ENCODE peak calls at places on chromosomes 5 and 9, in five cellular contexts. One of them, this sample, is unnamed.

GRCh38 chr5:13831236-13831810 is 113.2 kb downstream of the DNAH5 start:
- DNase-seq in astrocyte: peak
- DNase-seq in pancreas: no peak
- DNase-seq in psoas muscle: no peak
- DNase-seq in fibroblast of lung: peak
- DNase-seq in this sample: no peak

GRCh38 chr5:69083412-69083811 is 10.4 kb upstream of the SLC30A5 start:
- DNase-seq in astrocyte: no peak
- DNase-seq in pancreas: peak
- DNase-seq in psoas muscle: no peak
- DNase-seq in fibroblast of lung: no peak
- DNase-seq in this sample: no peak

GRCh38 chr5:160472482-160472881 is 50.8 kb downstream of the PTTG1 start:
- DNase-seq in astrocyte: no peak
- DNase-seq in pancreas: no peak
- DNase-seq in psoas muscle: no peak
- DNase-seq in fibroblast of lung: no peak
- DNase-seq in this sample: no peak

GRCh38 chr5:38538161-38538560 is 18.3 kb downstream of the LIFR start:
- DNase-seq in astrocyte: no peak
- DNase-seq in pancreas: no peak
- DNase-seq in psoas muscle: no peak
- DNase-seq in fibroblast of lung: no peak
- DNase-seq in this sample: no peak

GRCh38 chr5:126542441-126542840 is 52.6 kb downstream of the ALDH7A1 start:
- DNase-seq in astrocyte: no peak
- DNase-seq in pancreas: no peak
- DNase-seq in psoas muscle: no peak
- DNase-seq in fibroblast of lung: no peak
- DNase-seq in this sample: no peak

GRCh38 chr9:38682713-38683112 is 37.2 kb downstream of the FAM240B start:
- DNase-seq in astrocyte: peak
- DNase-seq in pancreas: no peak
- DNase-seq in psoas muscle: no peak
- DNase-seq in fibroblast of lung: peak
- DNase-seq in this sample: no peak

GRCh38 chr5:7794301-7794700 is 56.6 kb downstream of the CFAP90 start:
- DNase-seq in astrocyte: no peak
- DNase-seq in pancreas: no peak
- DNase-seq in psoas muscle: no peak
- DNase-seq in fibroblast of lung: no peak
- DNase-seq in this sample: no peak

GRCh38 chr9:132144708-132145365 is 17.0 kb upstream of the NTNG2 start:
- DNase-seq in astrocyte: peak
- DNase-seq in pancreas: no peak
- DNase-seq in psoas muscle: no peak
- DNase-seq in fibroblast of lung: peak
- DNase-seq in this sample: no peak

GRCh38 chr9:28121353-28121752 is 548.1 kb upstream of the C9orf72 start:
- DNase-seq in astrocyte: no peak
- DNase-seq in pancreas: no peak
- DNase-seq in psoas muscle: no peak
- DNase-seq in fibroblast of lung: no peak
- DNase-seq in this sample: no peak

GRCh38 chr5:132853323-132853722 is 12.9 kb downstream of the GDF9 start:
- DNase-seq in astrocyte: no peak
- DNase-seq in pancreas: no peak
- DNase-seq in psoas muscle: no peak
- DNase-seq in fibroblast of lung: no peak
- DNase-seq in this sample: no peak

GRCh38 chr9:94952553-94953373 is 226.3 kb downstream of the AOPEP start:
- DNase-seq in astrocyte: no peak
- DNase-seq in pancreas: no peak
- DNase-seq in psoas muscle: no peak
- DNase-seq in fibroblast of lung: peak
- DNase-seq in this sample: no peak
- H3K27ac ChIP-seq in astrocyte: no peak
- H3K27ac ChIP-seq in pancreas: peak
- H3K27ac ChIP-seq in psoas muscle: peak
- H3K27ac ChIP-seq in fibroblast of lung: no peak
- H3K27ac ChIP-seq in this sample: peak

GRCh38 chr5:158739941-158740340 is 359.8 kb downstream of the EBF1 start:
- DNase-seq in astrocyte: no peak
- DNase-seq in pancreas: no peak
- DNase-seq in psoas muscle: no peak
- DNase-seq in fibroblast of lung: no peak
- DNase-seq in this sample: no peak
- TF ChIP-seq CTCF in astrocyte: no peak
- TF ChIP-seq CTCF in pancreas: no peak
- TF ChIP-seq CTCF in psoas muscle: peak
- TF ChIP-seq CTCF in fibroblast of lung: peak
- TF ChIP-seq CTCF in this sample: no peak

DNA sequence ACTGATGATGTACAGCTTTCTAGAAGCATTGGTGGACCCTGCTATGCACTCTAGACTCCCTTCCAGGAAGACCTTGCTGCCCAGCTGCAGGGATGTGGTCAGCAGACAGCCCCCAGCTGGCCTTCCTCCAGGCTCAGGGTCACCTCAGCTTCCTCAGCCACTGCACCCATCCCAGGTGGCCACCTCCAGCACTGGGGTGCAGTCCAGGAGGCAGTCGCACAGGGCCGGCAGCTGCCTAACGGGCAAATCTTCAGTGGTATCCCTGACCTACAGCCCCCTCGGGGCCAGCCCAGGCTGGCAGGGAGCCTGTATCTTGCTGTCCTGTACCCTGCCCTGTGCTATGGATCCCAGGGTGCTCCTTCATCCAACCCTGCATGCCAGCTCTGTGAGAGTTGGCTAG is 81.8 kb downstream of the GADD45G start:
- DNase-seq in astrocyte: no peak
- DNase-seq in pancreas: peak
- DNase-seq in psoas muscle: no peak
- DNase-seq in fibroblast of lung: no peak
- DNase-seq in this sample: no peak
- H3K27ac ChIP-seq in astrocyte: no peak
- H3K27ac ChIP-seq in pancreas: peak
- H3K27ac ChIP-seq in psoas muscle: no peak
- H3K27ac ChIP-seq in fibroblast of lung: no peak
- H3K27ac ChIP-seq in this sample: no peak

DNA sequence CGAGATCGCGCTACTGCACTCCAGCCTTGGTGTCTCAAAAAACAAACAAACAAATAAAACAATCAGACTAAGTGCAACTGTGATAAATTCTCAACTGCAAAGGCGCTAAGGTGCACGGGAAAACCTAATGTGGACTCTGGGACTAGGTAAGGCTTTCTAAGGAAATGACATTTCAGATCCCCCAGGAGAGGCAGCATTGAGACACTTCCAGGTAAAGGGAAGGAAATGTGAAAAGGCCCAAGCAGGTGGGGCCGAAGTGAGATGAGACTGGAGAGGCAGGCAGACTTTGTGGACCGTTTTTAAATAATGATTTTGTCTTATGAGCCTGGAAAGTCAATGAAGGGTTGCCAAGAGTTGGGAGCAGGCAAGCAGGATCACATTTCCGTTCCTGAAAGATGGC is 1.9 kb upstream of the APBA1 start:
- DNase-seq in astrocyte: no peak
- DNase-seq in pancreas: no peak
- DNase-seq in psoas muscle: no peak
- DNase-seq in fibroblast of lung: peak
- DNase-seq in this sample: no peak
- TF ChIP-seq CTCF in astrocyte: no peak
- TF ChIP-seq CTCF in pancreas: no peak
- TF ChIP-seq CTCF in psoas muscle: no peak
- TF ChIP-seq CTCF in fibroblast of lung: no peak
- TF ChIP-seq CTCF in this sample: no peak

GRCh38 chr9:297795-298119 is 83.1 kb downstream of the DOCK8 start:
- DNase-seq in astrocyte: no peak
- DNase-seq in pancreas: no peak
- DNase-seq in psoas muscle: no peak
- DNase-seq in fibroblast of lung: no peak
- DNase-seq in this sample: no peak

GRCh38 chr9:292915-293314 is 78.2 kb downstream of the DOCK8 start:
- DNase-seq in astrocyte: no peak
- DNase-seq in pancreas: no peak
- DNase-seq in psoas muscle: no peak
- DNase-seq in fibroblast of lung: no peak
- DNase-seq in this sample: no peak

DNA sequence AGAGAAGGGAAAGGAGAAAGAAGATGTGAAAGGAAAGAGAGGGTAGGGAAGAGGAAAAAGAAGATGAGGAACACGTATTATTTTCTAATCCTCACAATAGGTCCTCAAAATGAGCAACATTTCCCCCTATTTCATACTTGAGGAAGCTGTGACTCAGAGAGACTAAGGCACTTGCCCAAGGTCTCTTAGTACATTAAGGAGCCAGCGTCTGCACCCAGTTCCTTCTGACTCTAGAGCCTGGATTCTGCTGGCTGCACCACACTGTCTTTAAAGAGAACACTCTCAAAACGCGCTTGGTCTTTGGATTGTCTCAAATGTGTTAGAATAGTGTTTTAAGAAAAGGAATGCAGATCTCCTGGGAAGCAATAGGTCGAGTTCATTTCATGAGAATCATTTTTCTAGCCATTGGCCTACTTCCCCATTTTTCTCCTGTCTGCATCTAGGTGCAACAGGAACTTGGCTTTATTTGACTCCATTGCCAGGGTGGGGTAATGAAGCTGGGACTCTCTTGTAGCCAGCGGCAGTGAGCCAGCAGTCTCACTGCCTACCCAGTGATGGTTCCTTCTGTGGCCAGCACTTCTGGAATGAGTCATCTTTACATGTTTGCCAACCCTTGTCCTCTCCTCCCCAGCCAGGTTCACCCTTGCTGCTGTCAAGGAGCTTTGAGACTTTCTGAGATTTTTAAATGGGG is 82.6 kb downstream of the DOCK8 start:
- DNase-seq in astrocyte: no peak
- DNase-seq in pancreas: no peak
- DNase-seq in psoas muscle: peak
- DNase-seq in fibroblast of lung: no peak
- DNase-seq in this sample: peak
- H3K27ac ChIP-seq in astrocyte: no peak
- H3K27ac ChIP-seq in pancreas: no peak
- H3K27ac ChIP-seq in psoas muscle: no peak
- H3K27ac ChIP-seq in fibroblast of lung: no peak
- H3K27ac ChIP-seq in this sample: peak

DNA sequence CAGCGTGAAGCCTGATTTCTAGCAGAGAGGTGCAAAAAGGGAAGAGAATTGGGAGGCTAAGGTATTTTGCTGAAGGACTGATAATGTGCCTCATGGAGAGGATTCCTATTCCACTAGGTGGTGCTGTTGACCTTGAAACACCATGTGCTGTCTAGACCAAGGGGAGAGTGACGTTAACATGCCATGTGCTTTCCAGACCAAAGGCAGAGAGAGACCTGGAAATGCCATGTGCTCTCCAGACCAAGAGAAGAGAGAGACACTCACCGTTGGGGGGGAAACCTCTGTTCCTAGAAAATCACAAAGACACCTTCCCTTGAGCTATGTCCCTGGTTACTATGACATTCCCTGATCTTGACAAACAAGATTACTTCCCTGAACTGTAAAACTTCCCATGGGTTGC is 286.0 kb upstream of the TUSC1 start:
- DNase-seq in astrocyte: peak
- DNase-seq in pancreas: no peak
- DNase-seq in psoas muscle: no peak
- DNase-seq in fibroblast of lung: peak
- DNase-seq in this sample: no peak
- TF ChIP-seq CTCF in astrocyte: peak
- TF ChIP-seq CTCF in pancreas: no peak
- TF ChIP-seq CTCF in psoas muscle: peak
- TF ChIP-seq CTCF in fibroblast of lung: peak
- TF ChIP-seq CTCF in this sample: peak

DNA sequence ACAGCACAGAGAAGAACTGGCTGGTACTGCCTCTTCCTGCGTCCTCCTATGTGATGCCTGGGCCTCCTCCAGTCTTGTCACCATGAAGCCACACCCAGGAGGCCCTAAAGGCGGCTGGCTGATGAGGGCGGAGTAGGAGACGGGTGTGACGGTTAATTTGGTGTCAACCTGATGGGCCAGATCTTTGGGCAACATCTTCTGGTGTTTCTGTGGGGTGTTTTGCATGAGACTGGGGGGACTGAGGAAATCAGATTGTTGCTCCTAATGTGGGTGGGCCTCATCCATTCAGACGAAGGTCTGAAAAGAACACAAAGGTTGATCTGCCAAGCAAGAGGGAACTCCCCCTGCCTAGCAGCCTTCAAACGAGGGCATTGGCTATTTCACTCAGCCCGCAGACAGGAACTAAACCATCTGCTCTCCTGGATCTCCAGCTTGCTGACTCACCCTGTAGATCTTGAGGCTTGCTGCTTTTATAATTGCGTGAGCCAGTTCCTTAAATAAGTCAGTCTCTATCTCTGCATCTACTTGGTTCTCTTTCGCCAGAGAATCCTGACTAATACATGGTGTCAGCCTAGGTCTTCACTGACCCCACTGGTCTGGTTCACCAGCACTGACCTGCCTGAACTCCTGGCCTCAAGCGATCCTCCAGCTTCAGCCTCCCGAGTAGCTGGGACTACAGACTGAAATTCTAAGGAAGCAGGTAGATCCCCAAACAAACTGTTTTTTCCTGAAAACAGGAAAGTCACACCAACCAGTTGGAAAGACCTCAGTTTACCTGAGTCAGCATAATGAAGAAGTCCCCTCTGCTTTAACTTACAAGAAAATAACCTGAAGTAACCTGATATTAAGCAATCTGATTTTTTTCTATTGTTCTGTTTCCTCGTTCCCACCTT is 12.8 kb upstream of the ZFP62 start:
- DNase-seq in astrocyte: peak
- DNase-seq in pancreas: no peak
- DNase-seq in psoas muscle: no peak
- DNase-seq in fibroblast of lung: peak
- DNase-seq in this sample: no peak
- H3K27ac ChIP-seq in astrocyte: no peak
- H3K27ac ChIP-seq in pancreas: peak
- H3K27ac ChIP-seq in psoas muscle: no peak
- H3K27ac ChIP-seq in fibroblast of lung: no peak
- H3K27ac ChIP-seq in this sample: peak

GRCh38 chr5:79333852-79334557 is 98.1 kb downstream of the JMY start:
- DNase-seq in astrocyte: no peak
- DNase-seq in pancreas: no peak
- DNase-seq in psoas muscle: no peak
- DNase-seq in fibroblast of lung: no peak
- DNase-seq in this sample: no peak
- TF ChIP-seq CTCF in astrocyte: no peak
- TF ChIP-seq CTCF in pancreas: no peak
- TF ChIP-seq CTCF in psoas muscle: no peak
- TF ChIP-seq CTCF in fibroblast of lung: no peak
- TF ChIP-seq CTCF in this sample: no peak

DNA sequence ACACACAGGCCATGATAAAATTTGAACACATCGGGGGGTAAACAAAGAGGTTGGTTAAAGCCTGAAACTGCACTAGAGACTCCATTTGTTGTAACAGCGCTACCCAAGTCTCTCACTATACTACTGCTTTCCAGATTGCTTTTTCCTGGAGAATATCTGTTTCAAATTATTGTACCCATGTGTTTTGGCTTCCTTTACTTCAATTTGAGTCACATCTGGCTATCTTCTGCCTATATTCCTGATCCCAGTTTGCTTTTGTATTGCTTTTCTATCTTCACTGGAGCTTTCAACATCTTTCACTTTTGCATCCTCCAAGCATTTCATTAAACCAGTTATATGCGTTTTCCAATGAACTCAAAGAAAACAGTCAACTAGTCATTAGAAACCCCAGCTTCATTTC is 404.7 kb downstream of the MLLT3 start:
- DNase-seq in astrocyte: no peak
- DNase-seq in pancreas: no peak
- DNase-seq in psoas muscle: no peak
- DNase-seq in fibroblast of lung: no peak
- DNase-seq in this sample: no peak
- H3K27ac ChIP-seq in astrocyte: no peak
- H3K27ac ChIP-seq in pancreas: no peak
- H3K27ac ChIP-seq in psoas muscle: no peak
- H3K27ac ChIP-seq in fibroblast of lung: no peak
- H3K27ac ChIP-seq in this sample: no peak

This sample was measured in lower lobe of right lung.